ENCODE peak calls at places on chromosomes 5 and 9, in four cellular contexts. U is WTC11, K is K562, G is GM12878. R is an unnamed sample.

GRCh38 chr5:113330533-113331200 is 104.1 kb downstream of the TSSK1B start:
- DNase-seq in U (no peak), K (peak; percentile 16), G (no peak), R (peak; percentile 19)

GRCh38 chr5:157177935-157178334 is 2.7 kb upstream of the ITK start:
- DNase-seq in U (no peak), K (no peak), G (no peak), R (no peak)

GRCh38 chr5:132829742-132830435 is 558 bp downstream of the SHROOM1 start:
- DNase-seq in U (peak; percentile 78), K (peak; percentile 79), G (no peak), R (peak; percentile 56)

GRCh38 chr5:2656186-2656585 is 95.3 kb downstream of the IRX2 start:
- DNase-seq in U (no peak), K (no peak), G (no peak), R (no peak)

GRCh38 chr9:77819672-77820071 is 171.6 kb upstream of the GNA14 start:
- DNase-seq in U (no peak), K (no peak), G (no peak), R (no peak)

GRCh38 chr9:24832307-24832706 is 286.6 kb upstream of the IZUMO3 start:
- DNase-seq in U (peak; percentile 25), K (no peak), G (no peak), R (peak; percentile 3)

GRCh38 chr5:95283761-95284511 is 958 bp downstream of the MCTP1 start:
- DNase-seq in U (peak; percentile 73), K (peak; percentile 43), G (no peak), R (no peak)

GRCh38 chr9:122221223-122221811 is 7.4 kb downstream of the LHX6 start:
- DNase-seq in U (peak; percentile 64), K (no peak), G (no peak), R (peak; percentile 21)

GRCh38 chr5:114332925-114333324 is 28.9 kb upstream of the KCNN2 start:
- DNase-seq in U (no peak), K (no peak), G (no peak), R (no peak)

DNA sequence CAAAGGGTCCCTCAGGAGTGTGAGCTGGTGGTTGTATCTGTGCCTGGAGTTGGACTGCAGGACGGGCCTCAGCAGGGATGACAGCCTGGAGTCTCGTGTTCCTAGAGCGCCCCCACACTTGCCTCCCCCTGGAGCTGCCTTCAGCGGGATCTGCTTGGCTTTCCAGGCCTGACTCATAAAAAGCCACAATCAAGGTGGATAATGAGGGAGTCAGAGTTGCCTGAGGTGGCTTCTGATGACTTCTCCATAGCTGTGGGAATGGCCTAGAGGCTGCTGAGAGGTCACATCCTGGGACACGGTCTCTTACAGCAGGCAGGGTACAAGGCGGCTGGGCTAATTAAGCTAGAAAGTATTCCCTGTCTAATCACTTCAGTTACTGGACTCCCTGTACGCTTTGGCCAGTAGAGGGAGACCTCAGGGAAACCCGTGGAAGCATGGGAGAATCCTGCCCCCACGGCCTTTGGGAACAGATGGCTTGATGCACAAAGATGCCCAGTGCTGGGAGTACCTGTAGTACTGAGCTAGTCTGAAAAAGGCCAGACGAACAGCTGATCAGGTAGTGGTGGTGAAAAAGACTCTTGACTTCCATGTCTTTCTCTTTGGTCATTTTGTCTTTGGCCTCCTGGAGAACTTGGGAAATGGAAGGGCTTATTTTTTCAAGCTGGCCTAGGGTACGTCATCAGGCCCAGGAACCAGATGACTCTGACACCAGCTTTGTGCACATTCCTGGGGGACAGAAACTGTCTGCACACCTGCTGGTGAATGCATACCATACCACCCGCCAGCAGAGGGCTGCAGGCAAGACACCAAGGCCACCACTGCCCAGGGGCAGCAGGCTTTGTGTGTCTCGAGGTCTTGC is 16.1 kb upstream of the FRRS1L start:
- DNase-seq in U (peak; percentile 64), K (peak; percentile 40), G (no peak), R (peak; percentile 81)
- TF ChIP-seq CREM in U (no peak), K (no peak), G (no peak), R (no peak)

DNA sequence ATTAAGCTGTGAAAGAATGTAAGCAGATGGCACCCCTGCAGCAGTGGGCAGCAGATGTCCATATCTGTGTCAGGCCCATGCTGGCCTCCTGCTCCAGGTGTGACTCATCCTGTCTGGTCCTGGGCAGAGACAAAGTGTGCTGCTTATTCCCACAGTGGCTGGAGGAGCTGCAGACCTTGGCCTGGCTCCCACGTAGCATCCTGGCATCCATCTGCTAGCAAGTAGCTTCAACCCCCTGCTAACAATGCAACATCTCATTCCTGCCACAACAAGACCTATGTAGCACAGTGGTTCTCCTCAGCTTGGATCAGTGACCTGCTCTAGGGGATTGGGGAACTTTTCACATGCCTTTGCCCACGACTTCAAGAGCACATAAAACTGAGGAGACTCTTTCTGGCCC is 126.4 kb upstream of the SLC12A2 start:
- DNase-seq in U (no peak), K (no peak), G (no peak), R (peak; percentile 10)
- TF ChIP-seq CREM in U (no peak), K (no peak), G (no peak), R (no peak)

DNA sequence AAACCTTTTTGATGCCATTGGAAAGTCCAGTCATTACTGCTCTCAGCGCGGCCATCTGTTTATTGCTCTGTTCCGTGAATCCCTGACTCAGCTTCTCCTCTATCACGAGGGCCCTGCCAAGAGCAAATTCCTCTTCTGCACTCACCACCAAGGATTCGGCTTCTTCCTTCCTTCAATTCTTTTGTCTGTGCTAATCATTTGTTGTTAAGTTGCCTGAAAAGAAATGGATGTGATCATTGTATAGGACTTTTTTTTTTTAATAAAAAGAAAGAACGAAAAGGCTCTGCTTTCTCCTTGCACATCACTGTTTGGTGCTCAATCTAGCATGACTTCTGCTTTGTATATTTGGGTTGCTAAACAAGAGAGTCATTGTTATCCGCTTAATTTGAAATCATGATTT is 128.7 kb upstream of the PIK3R1 start:
- DNase-seq in U (no peak), K (no peak), G (no peak), R (no peak)
- TF ChIP-seq CREM in U (no peak), K (no peak), G (no peak), R (no peak)

GRCh38 chr9:14677396-14677795 is 15.8 kb downstream of the ZDHHC21 start:
- DNase-seq in U (no peak), K (no peak), G (no peak), R (no peak)
- TF ChIP-seq CREM in U (no peak), K (no peak), G (no peak), R (no peak)

GRCh38 chr9:83166369-83166768 is 103.4 kb upstream of the RASEF start:
- DNase-seq in U (no peak), K (no peak), G (no peak), R (peak; percentile 6)
- TF ChIP-seq CREM in U (no peak), K (no peak), G (no peak), R (no peak)

R was measured in HepG2.